ENCODE peak calls at places on chromosomes 11 and 22, in six cellular contexts. L is fibroblast of the aortic adventitia, N is GM23338, U is ELR, T is neuronal stem cell, H is glomerular endothelial cell. I is an unnamed sample.

GRCh38 chr11:67373916-67374570 is 645 bp upstream of the CLCF1 start:
- DNase-seq in H (no peak), T (peak), N (peak), L (peak), U (peak), I (peak)

GRCh38 chr11:58963551-58964075 is 24.3 kb downstream of the GLYATL1 start:
- DNase-seq in L (peak), H (no peak), N (peak), T (peak), U (no peak), I (peak)

GRCh38 chr22:47012589-47013365 is 250.3 kb downstream of the TBC1D22A start:
- DNase-seq in L (no peak), H (no peak), T (no peak), U (peak), N (peak), I (no peak)

GRCh38 chr11:2694995-2695939 is 4.5 kb downstream of the KCNQ1OT1 start:
- DNase-seq in L (no peak), U (no peak), H (no peak), N (no peak), T (no peak), I (no peak)

GRCh38 chr11:44190883-44191230 is 95.4 kb downstream of the EXT2 start:
- DNase-seq in U (peak), N (peak), T (no peak), H (no peak), L (no peak), I (no peak)

GRCh38 chr11:31958086-31958735 is 132.7 kb upstream of the RCN1 start:
- DNase-seq in H (peak), L (peak), N (peak), U (peak), T (peak), I (peak)

GRCh38 chr11:30046211-30046945 is 29.5 kb upstream of the KCNA4 start:
- DNase-seq in N (peak), U (no peak), T (no peak), H (no peak), L (no peak), I (no peak)

GRCh38 chr11:128039140-128040021 is 548.0 kb downstream of the ETS1 start:
- DNase-seq in T (no peak), L (peak), H (no peak), N (no peak), U (peak), I (peak)

GRCh38 chr22:46737105-46737975 is 712 bp downstream of the CERK start:
- DNase-seq in N (peak), H (no peak), L (peak), T (no peak), U (peak), I (peak)

GRCh38 chr22:33832558-33833151 is 87.6 kb downstream of the LARGE1 start:
- DNase-seq in T (no peak), L (peak), H (no peak), N (no peak), U (no peak), I (no peak)

I was measured in DMS53.